ENCODE peak calls at places on chromosomes 3 and 15, in seven cellular contexts. J, D, B, A, P, Z and U are unnamed samples.

GRCh38 chr3:37824090-37824953 is 37.4 kb upstream of the CTDSPL start:
- DNase-seq in J (no peak), A (no peak), Z (no peak), P (no peak), D (peak; percentile 36), B (no peak), U (peak; percentile 67)

GRCh38 chr3:32181370-32181769 is 57.1 kb upstream of the CMTM8 start:
- DNase-seq in B (no peak), Z (no peak), P (no peak), D (no peak), A (no peak), J (no peak), U (no peak)

GRCh38 chr15:92917606-92918407 is 17.7 kb downstream of the CHD2 start:
- DNase-seq in D (peak; percentile 96), J (peak; percentile 88), A (peak; percentile 66), Z (peak; percentile 82), P (peak; percentile 94), B (peak; percentile 77), U (peak; percentile 95)

GRCh38 chr15:80710635-80711553 is 15.8 kb downstream of the ABHD17C start:
- DNase-seq in Z (no peak), P (no peak), A (no peak), J (no peak), D (no peak), B (no peak), U (no peak)

GRCh38 chr3:17632401-17633100 is 109.9 kb downstream of the TBC1D5 start:
- DNase-seq in A (no peak), B (no peak), D (no peak), J (no peak), P (no peak), Z (no peak), U (no peak)

GRCh38 chr3:103684956-103685355 is 1250.1 kb downstream of the ZPLD1 start:
- DNase-seq in J (no peak), P (no peak), Z (no peak), B (no peak), A (no peak), D (no peak), U (no peak)

GRCh38 chr15:70439880-70440279 is 323.5 kb downstream of the UACA start:
- DNase-seq in A (no peak), D (no peak), J (no peak), B (no peak), Z (no peak), P (no peak), U (no peak)

GRCh38 chr15:101538177-101538576 is 48.7 kb upstream of the PCSK6 start:
- DNase-seq in J (no peak), A (peak; percentile 2), B (no peak), Z (no peak), D (peak; percentile 17), P (no peak), U (no peak)

GRCh38 chr15:86973284-86973844 is 893.7 kb downstream of the AGBL1 start:
- DNase-seq in B (no peak), Z (no peak), P (no peak), D (no peak), A (no peak), J (no peak), U (no peak)

GRCh38 chr3:67898916-67899315 is 244.5 kb upstream of the SUCLG2 start:
- DNase-seq in Z (no peak), P (no peak), A (no peak), B (no peak), J (no peak), D (no peak), U (no peak)

GRCh38 chr3:157248590-157249425 is 88.9 kb upstream of the CCNL1 start:
- DNase-seq in D (no peak), P (no peak), B (peak; percentile 51), A (no peak), J (no peak), Z (no peak), U (peak; percentile 77)

GRCh38 chr15:29631076-29632070 is 190.9 kb downstream of the TJP1 start:
- DNase-seq in Z (no peak), J (no peak), A (peak; percentile 64), B (no peak), D (no peak), P (no peak), U (no peak)

GRCh38 chr3:195137638-195138588 is 133.0 kb downstream of the XXYLT1 start:
- DNase-seq in A (no peak), D (no peak), J (no peak), P (no peak), Z (no peak), B (no peak), U (no peak)

GRCh38 chr15:101176625-101177024 is 75.2 kb downstream of the CHSY1 start:
- DNase-seq in Z (no peak), B (no peak), D (no peak), J (no peak), A (no peak), P (no peak), U (peak; percentile 42)

GRCh38 chr15:63605036-63605435 is 7.8 kb downstream of the FBXL22 start:
- DNase-seq in P (no peak), J (no peak), B (no peak), D (no peak), A (no peak), Z (no peak), U (no peak)

GRCh38 chr3:42730706-42731420 is 28.3 kb upstream of the HHATL start:
- DNase-seq in J (no peak), A (no peak), D (no peak), Z (no peak), B (no peak), P (no peak), U (no peak)

GRCh38 chr15:45114076-45114750 is at the start of the genes DUOX2 and DUOXA2:
- DNase-seq in Z (no peak), B (no peak), J (no peak), A (peak; percentile 70), P (no peak), D (peak; percentile 53), U (no peak)

GRCh38 chr3:30617069-30617468 is 10.7 kb downstream of the TGFBR2 start:
- DNase-seq in P (no peak), D (no peak), J (no peak), Z (no peak), A (no peak), B (no peak), U (no peak)

GRCh38 chr15:48536681-48537091 is 108.8 kb downstream of the FBN1 start:
- DNase-seq in P (no peak), D (no peak), J (no peak), A (no peak), B (no peak), Z (no peak), U (no peak)

GRCh38 chr3:143901105-143901504 is 52.8 kb upstream of the SLC9A9 start:
- DNase-seq in Z (no peak), A (no peak), J (no peak), D (no peak), B (no peak), P (no peak), U (no peak)

GRCh38 chr3:35653347-35653746 is 14.0 kb downstream of the ARPP21 start:
- DNase-seq in B (no peak), D (no peak), Z (no peak), A (no peak), J (no peak), P (no peak), U (no peak)

GRCh38 chr3:126540946-126541627 is 17.1 kb downstream of the CHST13 start:
- DNase-seq in D (peak; percentile 45), A (peak; percentile 53), Z (no peak), J (no peak), P (no peak), B (no peak), U (no peak)

GRCh38 chr3:184320099-184320445 is 5.7 kb downstream of the EIF4G1 start:
- DNase-seq in J (peak; percentile 95), Z (no peak), B (no peak), D (no peak), A (peak; percentile 63), P (no peak), U (no peak)

GRCh38 chr3:136893848-136894443 is 31.9 kb downstream of the NCK1 start:
- DNase-seq in D (no peak), J (no peak), P (no peak), B (no peak), Z (no peak), A (no peak), U (peak; percentile 63)

GRCh38 chr15:25673351-25673750 is 189.8 kb downstream of the ATP10A start:
- DNase-seq in P (no peak), B (no peak), Z (no peak), J (no peak), A (peak; percentile 8), D (no peak), U (no peak)

GRCh38 chr3:16468114-16469098 is 45.1 kb downstream of the RFTN1 start:
- DNase-seq in P (peak; percentile 6), Z (no peak), A (no peak), J (no peak), B (no peak), D (no peak), U (peak; percentile 75)

GRCh38 chr3:133097214-133097613 is 59.0 kb downstream of the TMEM108 start:
- DNase-seq in P (no peak), Z (no peak), D (no peak), A (no peak), J (peak; percentile 67), B (no peak), U (no peak)

GRCh38 chr15:84721381-84721780 is 5.4 kb upstream of the SEC11A start:
- DNase-seq in J (no peak), P (peak; percentile 26), B (no peak), D (no peak), A (no peak), Z (no peak), U (no peak)

GRCh38 chr15:57095896-57096295 is 177.5 kb downstream of the TCF12 start:
- DNase-seq in A (no peak), J (no peak), P (no peak), D (no peak), Z (no peak), B (no peak), U (no peak)

GRCh38 chr3:104796556-104796955 is 570.2 kb upstream of the ALCAM start:
- DNase-seq in A (no peak), P (no peak), B (no peak), Z (no peak), J (no peak), D (no peak), U (no peak)

GRCh38 chr3:54122046-54122801 is at the start of gene CACNA2D3:
- DNase-seq in B (peak; percentile 72), Z (no peak), D (peak; percentile 81), A (peak; percentile 88), J (no peak), P (no peak), U (peak; percentile 28)

GRCh38 chr3:177703788-177704187 is 506.5 kb upstream of the TBL1XR1 start:
- DNase-seq in P (no peak), Z (no peak), J (no peak), B (no peak), D (no peak), A (no peak), U (no peak)

GRCh38 chr3:9397911-9398714 is 698 bp downstream of the SETD5 start:
- DNase-seq in A (peak; percentile 22), B (no peak), P (peak; percentile 32), J (no peak), D (peak; percentile 80), Z (peak; percentile 17), U (peak; percentile 82)